ENCODE peak calls at places on chromosomes 12 and 14, in ten cellular contexts. B is endothelial cell; W is head of caudate nucleus; U is Right ventricle myocardium superior; O is A172; M is stimulated activated CD8-positive, alpha-beta memory T cell treated with anti-CD3 and anti-CD28 coated beads, Interleukin-7, amount 100 ng/mL, for 24 hours; L is germinal center; V is omental fat pad; G is NCI-H2081; R is activated CD4-positive, alpha-beta T cell treated with anti-CD3 and anti-CD28 coated beads, Interleukin-2, amount 10 ng/mL, durations not matched to agents 7 days and 5 days. J is an unnamed sample.

GRCh38 chr12:31339831-31340622 is 14.1 kb upstream of the SINHCAF start:
- DNase-seq in V (no peak), B (no peak), U (no peak), W (no peak), L (no peak), G (no peak), R (no peak), M (no peak), O (no peak), J (no peak)

GRCh38 chr12:91777268-91777997 is 368.2 kb downstream of the BTG1 start:
- DNase-seq in G (no peak), L (no peak), V (no peak), M (no peak), R (no peak), O (peak), U (no peak), W (no peak), B (no peak), J (no peak)

GRCh38 chr14:80681651-80682050 is 259.9 kb downstream of the CEP128 start:
- DNase-seq in G (no peak), R (no peak), W (no peak), U (no peak), B (no peak), L (no peak), O (no peak), M (no peak), V (no peak), J (no peak)

GRCh38 chr12:59698599-59698998 is 102.8 kb downstream of the SLC16A7 start:
- DNase-seq in V (no peak), M (no peak), L (no peak), B (no peak), G (no peak), U (no peak), W (no peak), R (no peak), O (no peak), J (no peak)

GRCh38 chr12:124667671-124668337 is 100.4 kb upstream of the NCOR2 start:
- DNase-seq in O (no peak), R (no peak), G (peak), L (no peak), U (no peak), W (no peak), M (no peak), V (no peak), B (no peak), J (no peak)

GRCh38 chr14:67187210-67187609 is 2.0 kb upstream of the GARIN2 start:
- DNase-seq in R (no peak), L (no peak), O (peak), U (no peak), W (no peak), V (no peak), G (no peak), B (no peak), M (no peak), J (no peak)

GRCh38 chr12:52867636-52868035 is 18.8 kb upstream of the KRT78 start:
- DNase-seq in O (no peak), L (no peak), V (no peak), M (no peak), W (peak), R (peak), G (no peak), U (peak), B (no peak), J (peak)

GRCh38 chr12:57461326-57461903 is 1.8 kb downstream of the GLI1 start:
- DNase-seq in V (no peak), R (no peak), G (peak), L (peak), O (peak), M (no peak), U (peak), B (peak), W (peak), J (peak)

GRCh38 chr14:49849213-49849847 is 3.3 kb downstream of the NEMF start:
- DNase-seq in M (no peak), L (no peak), B (no peak), U (no peak), R (no peak), G (no peak), W (no peak), V (no peak), O (no peak), J (no peak)

GRCh38 chr14:30210630-30211029 is 283.0 kb upstream of the PRKD1 start:
- DNase-seq in R (no peak), B (no peak), O (no peak), G (no peak), M (no peak), W (no peak), U (no peak), L (no peak), V (no peak), J (no peak)

GRCh38 chr14:68899033-68899603 is 80.0 kb downstream of the ACTN1 start:
- DNase-seq in M (no peak), R (no peak), W (no peak), L (no peak), G (no peak), U (no peak), V (no peak), B (no peak), O (no peak), J (no peak)

GRCh38 chr14:51738754-51739153 is 87.0 kb downstream of the FRMD6 start:
- DNase-seq in M (no peak), V (no peak), L (peak), W (no peak), R (no peak), B (peak), U (no peak), O (no peak), G (no peak), J (no peak)

GRCh38 chr12:41795066-41795465 is 349.6 kb downstream of the GXYLT1 start:
- DNase-seq in R (no peak), B (no peak), G (peak), M (no peak), W (no peak), L (no peak), V (no peak), U (no peak), O (no peak), J (no peak)

GRCh38 chr12:99619389-99620158 is 28.0 kb upstream of the GARIN6 start:
- DNase-seq in W (no peak), V (no peak), U (no peak), R (peak), L (peak), G (peak), M (no peak), B (no peak), O (peak), J (peak)

GRCh38 chr12:104381721-104382480 is 74.8 kb upstream of the CHST11 start:
- DNase-seq in U (peak), V (peak), G (peak), W (peak), L (peak), M (peak), O (peak), B (peak), R (peak), J (peak)

GRCh38 chr12:47797432-47797831 is 22.3 kb downstream of the HDAC7 start:
- DNase-seq in R (peak), L (no peak), W (no peak), U (no peak), O (no peak), V (no peak), M (no peak), G (no peak), B (no peak), J (peak)

GRCh38 chr12:130367523-130367922 is 29.8 kb downstream of the PIWIL1 start:
- DNase-seq in U (no peak), V (no peak), B (no peak), R (no peak), W (no peak), G (no peak), M (no peak), O (no peak), L (no peak), J (no peak)

GRCh38 chr14:25049559-25050493 is at the start of gene STXBP6:
- DNase-seq in R (no peak), M (no peak), W (peak), V (peak), O (no peak), G (peak), U (peak), L (peak), B (peak), J (peak)

GRCh38 chr12:31317471-31318397 is 8.2 kb downstream of the SINHCAF start:
- DNase-seq in M (no peak), R (peak), U (no peak), B (no peak), V (no peak), G (peak), O (peak), L (no peak), W (no peak), J (peak)

GRCh38 chr14:75279153-75279738 is 618 bp downstream of the FOS start:
- DNase-seq in V (no peak), B (no peak), R (peak), W (peak), L (no peak), U (peak), G (peak), M (no peak), O (no peak), J (peak)

GRCh38 chr12:16555630-16556029 is 50.3 kb downstream of the LMO3 start:
- DNase-seq in L (no peak), O (no peak), B (peak), W (no peak), R (no peak), U (no peak), V (no peak), G (no peak), M (no peak), J (no peak)